ENCODE peak calls at places on chromosomes 6 and 20, in six cellular contexts. Z is astrocyte of the spinal cord; E is left lung; N is Caco-2; X is CD8-positive, alpha-beta T cell; L is NB4. V is an unnamed sample.

GRCh38 chr20:19275630-19276071 is 63.2 kb downstream of the SLC24A3 start:
- DNase-seq in Z (no peak), E (no peak), N (no peak), X (no peak), L (no peak), V (no peak)

GRCh38 chr20:31841928-31842327 is 3.5 kb downstream of the FOXS1 start:
- DNase-seq in Z (peak; percentile 87), E (no peak), N (no peak), X (no peak), L (no peak), V (no peak)

GRCh38 chr6:86738078-86738477 is 199.2 kb upstream of the HTR1E start:
- DNase-seq in Z (no peak), E (no peak), N (no peak), X (no peak), L (no peak), V (no peak)

GRCh38 chr6:27133281-27134227 is 113.9 kb upstream of the PRSS16 start:
- DNase-seq in Z (peak; percentile 73), E (peak; percentile 90), N (peak; percentile 83), X (peak; percentile 63), L (peak; percentile 92), V (peak; percentile 53)

GRCh38 chr20:10898555-10898954 is 224.8 kb upstream of the JAG1 start:
- DNase-seq in Z (no peak), E (no peak), N (no peak), X (no peak), L (no peak), V (no peak)

GRCh38 chr20:3613821-3614440 is 49.3 kb downstream of the GFRA4 start:
- DNase-seq in Z (peak; percentile 4), E (no peak), N (no peak), X (no peak), L (no peak), V (no peak)

GRCh38 chr20:5608448-5609161 is 141.6 kb upstream of the SHLD1 start:
- DNase-seq in Z (peak; percentile 40), E (no peak), N (no peak), X (no peak), L (peak; percentile 53), V (no peak)

GRCh38 chr20:2108987-2109386 is 7.4 kb downstream of the STK35 start:
- DNase-seq in Z (peak; percentile 58), E (no peak), N (peak; percentile 30), X (no peak), L (no peak), V (no peak)

GRCh38 chr6:153790881-153791473 is 248.1 kb upstream of the OPRM1 start:
- DNase-seq in Z (peak; percentile 58), E (no peak), N (peak; percentile 19), X (no peak), L (peak; percentile 31), V (peak; percentile 10)

GRCh38 chr6:118660218-118660569 is 8.8 kb upstream of the CEP85L start:
- DNase-seq in Z (no peak), E (no peak), N (no peak), X (peak; percentile 39), L (peak; percentile 27), V (no peak)

GRCh38 chr6:11218827-11219826 is 13.3 kb downstream of the NEDD9 start:
- DNase-seq in Z (no peak), E (no peak), N (no peak), X (no peak), L (no peak), V (no peak)

GRCh38 chr6:116139917-116140316 is 14.0 kb upstream of the COL10A1 start:
- DNase-seq in Z (no peak), E (no peak), N (peak; percentile 24), X (no peak), L (no peak), V (no peak)

GRCh38 chr6:24827162-24827561 is 28.4 kb upstream of the ARMH2 start:
- DNase-seq in Z (no peak), E (no peak), N (no peak), X (no peak), L (no peak), V (no peak)

GRCh38 chr6:3769610-3770009 is 18.1 kb upstream of the PXDC1 start:
- DNase-seq in Z (no peak), E (no peak), N (no peak), X (no peak), L (peak; percentile 40), V (no peak)

GRCh38 chr6:129749749-129750120 is 39.8 kb upstream of the ARHGAP18 start:
- DNase-seq in Z (peak; percentile 69), E (no peak), N (no peak), X (no peak), L (peak; percentile 80), V (no peak)

GRCh38 chr6:6709106-6709505 is 120.6 kb downstream of the LY86 start:
- DNase-seq in Z (no peak), E (no peak), N (no peak), X (no peak), L (no peak), V (no peak)

GRCh38 chr20:41387433-41387832 is 20.8 kb upstream of the EMILIN3 start:
- DNase-seq in Z (no peak), E (no peak), N (no peak), X (no peak), L (no peak), V (peak; percentile 86)

GRCh38 chr6:129133770-129134192 is 250.8 kb downstream of the LAMA2 start:
- DNase-seq in Z (peak; percentile 79), E (no peak), N (no peak), X (no peak), L (no peak), V (no peak)

GRCh38 chr6:2522521-2522920 is 228.2 kb downstream of the MYLK4 start:
- DNase-seq in Z (peak; percentile 67), E (no peak), N (no peak), X (no peak), L (peak; percentile 86), V (no peak)

GRCh38 chr6:161393839-161394364 is 120.0 kb upstream of the AGPAT4 start:
- DNase-seq in Z (peak; percentile 91), E (no peak), N (peak; percentile 55), X (peak; percentile 33), L (peak; percentile 88), V (peak; percentile 66)

GRCh38 chr6:88808381-88808780 is 155.0 kb downstream of the RNGTT start:
- DNase-seq in Z (no peak), E (no peak), N (no peak), X (no peak), L (no peak), V (no peak)

GRCh38 chr6:138107752-138108592 is 753 bp upstream of the PERP start:
- DNase-seq in Z (no peak), E (no peak), N (peak; percentile 87), X (no peak), L (no peak), V (peak; percentile 56)

GRCh38 chr6:31190488-31190887 is 20.0 kb upstream of the POU5F1 start:
- DNase-seq in Z (no peak), E (no peak), N (no peak), X (no peak), L (no peak), V (no peak)

GRCh38 chr6:69386431-69386830 is 410.4 kb downstream of the LMBRD1 start:
- DNase-seq in Z (no peak), E (no peak), N (no peak), X (no peak), L (no peak), V (no peak)

GRCh38 chr6:109227646-109228045 is 132.3 kb downstream of the CEP57L1 start:
- DNase-seq in Z (no peak), E (no peak), N (no peak), X (no peak), L (no peak), V (no peak)

GRCh38 chr6:124487778-124488431 is 474.3 kb upstream of the RNF217 start:
- DNase-seq in Z (peak; percentile 85), E (no peak), N (no peak), X (no peak), L (no peak), V (no peak)

GRCh38 chr6:138537090-138537489 is 37.8 kb upstream of the NHSL1 start:
- DNase-seq in Z (peak; percentile 43), E (no peak), N (no peak), X (no peak), L (no peak), V (no peak)

DNA sequence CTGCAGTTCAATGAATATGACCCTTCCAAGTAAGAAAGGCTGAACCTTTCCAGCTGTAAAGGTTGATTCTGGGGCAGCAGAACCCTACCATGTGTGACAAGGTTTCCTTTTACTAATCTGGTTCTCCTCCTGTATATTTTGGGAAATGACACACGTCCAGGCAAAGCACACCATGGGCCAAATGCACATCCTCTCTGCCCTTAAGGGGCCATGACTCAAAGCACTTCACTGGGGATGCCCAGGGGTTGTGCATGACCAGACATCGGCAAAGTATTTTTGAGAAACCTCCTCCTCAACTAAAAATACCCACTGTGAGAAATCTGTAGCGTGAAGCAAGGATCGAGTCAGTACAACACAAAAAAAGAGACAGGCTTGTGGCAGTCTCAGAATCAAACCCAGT is 174.7 kb downstream of the BACH2 start:
- DNase-seq in Z (no peak), E (no peak), N (no peak), X (no peak), L (no peak), V (no peak)
- H3K4me3 ChIP-seq in Z (no peak overlapping the region), E (no peak overlapping the region), N (no peak overlapping the region), X (no peak overlapping the region), L (no peak overlapping the region), V (no peak overlapping the region)

GRCh38 chr6:125792680-125793079 is 1.9 kb downstream of the NCOA7 start:
- DNase-seq in Z (peak; percentile 57), E (no peak), N (no peak), X (no peak), L (no peak), V (no peak)
- H3K4me3 ChIP-seq in Z (no peak overlapping the region), E (no peak overlapping the region), N (no peak overlapping the region), X (no peak overlapping the region), L (no peak overlapping the region), V (no peak overlapping the region)

DNA sequence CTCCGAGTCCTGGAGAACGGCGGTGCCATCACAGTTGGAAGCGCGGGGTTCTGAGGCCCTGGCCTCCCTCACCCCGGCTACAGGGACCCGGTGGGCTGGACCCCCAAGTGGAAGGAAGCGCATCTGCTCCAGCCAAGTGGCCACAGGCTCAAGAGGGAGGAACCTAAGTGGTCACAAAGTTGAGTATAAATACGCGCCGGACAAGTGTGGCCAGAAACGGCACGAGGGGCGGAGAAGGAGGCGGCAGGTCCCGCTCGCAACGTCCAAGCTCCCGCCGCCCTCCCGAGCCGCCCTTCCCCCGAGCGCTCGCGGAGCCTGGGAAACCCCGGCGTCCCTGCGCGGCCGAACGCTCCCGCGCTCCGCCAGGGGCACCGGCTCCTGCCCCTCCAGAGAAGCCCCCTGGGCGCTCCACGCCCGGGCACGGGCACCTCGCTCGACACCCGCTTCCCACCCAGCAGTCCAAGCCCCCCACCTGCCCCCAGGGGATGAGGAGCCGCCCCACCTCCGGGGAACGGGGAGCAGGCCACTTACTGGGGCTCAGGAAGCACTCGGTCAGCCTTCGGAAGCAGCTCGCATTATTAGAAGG is 1.5 kb downstream of the PDE10A start:
- DNase-seq in Z (peak; percentile 23), E (no peak), N (peak; percentile 15), X (no peak), L (no peak), V (peak; percentile 77)
- H3K4me3 ChIP-seq in Z (peak overlapping the region; percentile 49), E (peak overlapping the region; percentile 28), N (peak overlapping the region; percentile 36), X (no peak overlapping the region), L (no peak overlapping the region), V (peak overlapping the region; percentile 50)

DNA sequence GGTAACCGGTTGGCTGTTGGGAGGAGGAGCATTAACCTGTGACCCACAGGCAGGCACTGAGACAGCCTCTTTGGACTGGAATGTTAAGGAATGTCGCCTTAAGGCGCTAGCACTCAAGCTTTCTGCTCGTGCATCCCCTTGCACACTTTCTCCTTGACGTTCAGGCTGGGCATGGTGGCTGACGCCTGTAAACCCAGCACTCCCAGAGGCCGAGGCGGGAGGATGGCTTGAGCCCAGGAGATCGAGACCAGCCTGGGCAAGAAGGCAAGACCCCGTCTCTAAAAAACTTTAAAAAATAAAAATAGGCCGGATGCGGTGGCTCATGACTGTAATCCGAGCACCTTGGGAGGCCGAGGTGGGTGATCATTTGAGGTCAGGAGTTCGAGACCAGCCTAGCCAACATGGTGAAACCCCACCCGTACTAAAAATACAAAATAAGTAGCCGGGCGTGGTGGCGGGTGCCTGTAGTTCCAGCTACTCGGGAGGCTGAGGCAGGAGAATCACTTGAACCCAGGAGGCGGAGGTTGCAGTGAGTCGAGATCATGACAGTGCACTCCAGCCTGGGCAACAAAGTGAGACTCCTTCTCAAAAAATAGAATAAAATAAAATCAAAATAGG is 1.9 kb upstream of the GID8 start:
- DNase-seq in Z (no peak), E (no peak), N (no peak), X (no peak), L (no peak), V (no peak)
- H3K4me3 ChIP-seq in Z (peak overlapping the region; percentile 82), E (no peak overlapping the region), N (peak overlapping the region; percentile 81), X (no peak overlapping the region), L (peak overlapping the region; percentile 98), V (no peak overlapping the region)

V was measured in H7.